ENCODE peak calls at places on chromosomes 3 and 15, in five cellular contexts. One of them, this sample, is unnamed.

GRCh38 chr15:25832158-25832557 is 31.0 kb downstream of the ATP10A start:
- DNase-seq in AG10803: peak
- DNase-seq in T-helper 9 cell: no peak
- DNase-seq in HEK293T: no peak
- DNase-seq in osteoblast: no peak
- DNase-seq in this sample: no peak

GRCh38 chr3:128858167-128858566 is 21.3 kb upstream of the ACAD9 start:
- DNase-seq in T-helper 9 cell: no peak
- DNase-seq in osteoblast: peak
- DNase-seq in HEK293T: no peak
- DNase-seq in AG10803: no peak
- DNase-seq in this sample: no peak

GRCh38 chr3:171376125-171376947 is 83.9 kb downstream of the TNIK start:
- DNase-seq in osteoblast: no peak
- DNase-seq in AG10803: peak
- DNase-seq in T-helper 9 cell: no peak
- DNase-seq in HEK293T: no peak
- DNase-seq in this sample: no peak

GRCh38 chr15:70535071-70535954 is 228.0 kb downstream of the UACA start:
- DNase-seq in HEK293T: no peak
- DNase-seq in AG10803: no peak
- DNase-seq in osteoblast: no peak
- DNase-seq in T-helper 9 cell: peak
- DNase-seq in this sample: no peak

GRCh38 chr3:37141676-37142075 is 32.7 kb downstream of the LRRFIP2 start:
- DNase-seq in T-helper 9 cell: no peak
- DNase-seq in HEK293T: no peak
- DNase-seq in osteoblast: no peak
- DNase-seq in AG10803: no peak
- DNase-seq in this sample: no peak

GRCh38 chr15:43975750-43976149 is 148.9 kb downstream of the WDR76 start:
- DNase-seq in osteoblast: no peak
- DNase-seq in AG10803: no peak
- DNase-seq in HEK293T: no peak
- DNase-seq in T-helper 9 cell: no peak
- DNase-seq in this sample: no peak

GRCh38 chr3:42080452-42080872 is 10.7 kb upstream of the TRAK1 start:
- DNase-seq in HEK293T: no peak
- DNase-seq in osteoblast: no peak
- DNase-seq in T-helper 9 cell: no peak
- DNase-seq in AG10803: peak
- DNase-seq in this sample: peak

GRCh38 chr3:164779816-164780215 is 298.5 kb downstream of the SI start:
- DNase-seq in AG10803: no peak
- DNase-seq in osteoblast: no peak
- DNase-seq in T-helper 9 cell: no peak
- DNase-seq in HEK293T: no peak
- DNase-seq in this sample: no peak

GRCh38 chr3:65927576-65927975 is 111.1 kb downstream of the MAGI1 start:
- DNase-seq in AG10803: peak
- DNase-seq in T-helper 9 cell: no peak
- DNase-seq in HEK293T: no peak
- DNase-seq in osteoblast: no peak
- DNase-seq in this sample: peak

GRCh38 chr3:32392530-32393302 is 1.1 kb downstream of the CMTM7 start:
- DNase-seq in osteoblast: peak
- DNase-seq in HEK293T: no peak
- DNase-seq in AG10803: peak
- DNase-seq in T-helper 9 cell: no peak
- DNase-seq in this sample: peak

GRCh38 chr3:71876706-71877105 is 91.8 kb upstream of the PROK2 start:
- DNase-seq in HEK293T: no peak
- DNase-seq in AG10803: no peak
- DNase-seq in T-helper 9 cell: no peak
- DNase-seq in osteoblast: no peak
- DNase-seq in this sample: no peak

GRCh38 chr15:80861776-80862175 is 82.6 kb downstream of the CEMIP start:
- DNase-seq in AG10803: no peak
- DNase-seq in HEK293T: no peak
- DNase-seq in osteoblast: no peak
- DNase-seq in T-helper 9 cell: no peak
- DNase-seq in this sample: no peak

GRCh38 chr3:25899352-25900101 is 109.6 kb downstream of the OXSM start:
- DNase-seq in T-helper 9 cell: no peak
- DNase-seq in osteoblast: no peak
- DNase-seq in AG10803: no peak
- DNase-seq in HEK293T: no peak
- DNase-seq in this sample: no peak

GRCh38 chr3:61634678-61635077 is 73.3 kb downstream of the PTPRG start:
- DNase-seq in HEK293T: peak
- DNase-seq in AG10803: peak
- DNase-seq in osteoblast: no peak
- DNase-seq in T-helper 9 cell: no peak
- DNase-seq in this sample: no peak

GRCh38 chr3:36763850-36764703 is at the start of gene DCLK3:
- DNase-seq in T-helper 9 cell: no peak
- DNase-seq in HEK293T: peak
- DNase-seq in osteoblast: peak
- DNase-seq in AG10803: no peak
- DNase-seq in this sample: no peak

GRCh38 chr3:142997330-142997729 is 4.0 kb upstream of the U2SURP start:
- DNase-seq in AG10803: no peak
- DNase-seq in T-helper 9 cell: no peak
- DNase-seq in osteoblast: no peak
- DNase-seq in HEK293T: no peak
- DNase-seq in this sample: no peak